ENCODE peak calls at places on chromosomes 11 and 22, in five cellular contexts. D is cardiac fibroblast, J is hepatocyte, L is right lobe of liver, Q is heart right ventricle. S is an unnamed sample.
A peak's percentile ranks its signal among the peaks of the same experiment; 100 is the strongest.

GRCh38 chr11:47986219-47986618 is 5.9 kb downstream of the PTPRJ start:
- DNase-seq in D (no peak), J (no peak), L (no peak), Q (no peak), S (no peak)

GRCh38 chr11:100778386-100778785 is 91.3 kb downstream of the ARHGAP42 start:
- DNase-seq in D (no peak), J (no peak), L (no peak), Q (no peak), S (no peak)

GRCh38 chr22:40898850-40899357 is 37.0 kb upstream of the DNAJB7 start:
- DNase-seq in D (peak; percentile 70), J (peak; percentile 58), L (no peak), Q (no peak), S (no peak)

GRCh38 chr11:86251285-86251830 is 6.8 kb downstream of the EED start:
- DNase-seq in D (no peak), J (no peak), L (no peak), Q (no peak), S (no peak)

GRCh38 chr11:76620471-76620870 is 50.1 kb downstream of the LRRC32 start:
- DNase-seq in D (peak; percentile 93), J (no peak), L (no peak), Q (no peak), S (no peak)

GRCh38 chr11:118088531-118088930 is 1.8 kb upstream of the SMIM35 start:
- DNase-seq in D (no peak), J (no peak), L (peak; percentile 66), Q (peak; percentile 30), S (peak; percentile 80)

GRCh38 chr11:73716153-73717056 is 44.5 kb downstream of the RAB6A start:
- DNase-seq in D (no peak), J (no peak), L (no peak), Q (no peak), S (no peak)

GRCh38 chr11:111066861-111067260 is 178.7 kb upstream of the POU2AF2 start:
- DNase-seq in D (no peak), J (no peak), L (no peak), Q (no peak), S (no peak)

GRCh38 chr11:88384004-88384677 is 46.6 kb upstream of the CTSC start:
- DNase-seq in D (peak; percentile 34), J (no peak), L (no peak), Q (no peak), S (no peak)

GRCh38 chr11:58575377-58576020 is at the start of gene LPXN:
- DNase-seq in D (peak; percentile 8), J (no peak), L (no peak), Q (no peak), S (no peak)

GRCh38 chr11:100827934-100828661 is 141.0 kb downstream of the ARHGAP42 start:
- DNase-seq in D (peak; percentile 35), J (peak; percentile 68), L (no peak), Q (no peak), S (no peak)

GRCh38 chr22:45029501-45029900 is 19.7 kb upstream of the PHF21B start:
- DNase-seq in D (no peak), J (no peak), L (no peak), Q (no peak), S (no peak)

GRCh38 chr11:13668957-13669521 is 571 bp downstream of the FAR1 start:
- DNase-seq in D (peak; percentile 21), J (peak; percentile 55), L (peak; percentile 63), Q (peak; percentile 16), S (peak; percentile 93)

GRCh38 chr11:60672255-60672654 is 27.2 kb upstream of the MS4A8 start:
- DNase-seq in D (no peak), J (no peak), L (no peak), Q (no peak), S (no peak)

GRCh38 chr11:121134758-121135312 is 33.8 kb downstream of the TECTA start:
- DNase-seq in D (no peak), J (peak; percentile 12), L (no peak), Q (no peak), S (no peak)

GRCh38 chr22:46358766-46359165 is 23.3 kb downstream of the TRMU start:
- DNase-seq in D (no peak), J (no peak), L (no peak), Q (no peak), S (peak; percentile 47)

GRCh38 chr22:21719024-21719423 is 16.6 kb downstream of the YPEL1 start:
- DNase-seq in D (no peak), J (no peak), L (no peak), Q (no peak), S (no peak)

GRCh38 chr11:116725434-116726221 is 47.2 kb downstream of the BUD13 start:
- DNase-seq in D (peak; percentile 72), J (no peak), L (peak; percentile 85), Q (no peak), S (peak; percentile 63)

GRCh38 chr11:121889168-121889567 is 226.8 kb downstream of the BLID start:
- DNase-seq in D (no peak), J (no peak), L (no peak), Q (no peak), S (no peak)

GRCh38 chr22:36796629-36797175 is 20.1 kb downstream of the PVALB start:
- DNase-seq in D (no peak), J (no peak), L (no peak), Q (no peak), S (no peak)

GRCh38 chr22:20422965-20423635 is 14.5 kb downstream of the SCARF2 start:
- DNase-seq in D (peak; percentile 56), J (peak; percentile 15), L (peak; percentile 96), Q (peak; percentile 72), S (peak; percentile 70)

GRCh38 chr11:113977701-113978100 is 2.8 kb downstream of the HTR3A start:
- DNase-seq in D (no peak), J (no peak), L (no peak), Q (no peak), S (peak; percentile 82)

GRCh38 chr11:113896156-113896879 is 8.3 kb upstream of the HTR3B start:
- DNase-seq in D (peak; percentile 51), J (peak; percentile 63), L (no peak), Q (no peak), S (no peak)

GRCh38 chr11:95279921-95280861 is 49.2 kb upstream of the SESN3 start:
- DNase-seq in D (peak; percentile 44), J (peak; percentile 30), L (peak; percentile 55), Q (peak; percentile 32), S (no peak)

GRCh38 chr11:206516-207212 is 535 bp downstream of the BET1L start:
- DNase-seq in D (no peak), J (peak; percentile 54), L (peak; percentile 66), Q (no peak), S (peak; percentile 86)

GRCh38 chr22:30905696-30906341 is 62.8 kb downstream of the MORC2 start:
- DNase-seq in D (no peak), J (no peak), L (no peak), Q (no peak), S (no peak)

GRCh38 chr11:127627629-127628462 is 627.3 kb upstream of the KIRREL3 start:
- DNase-seq in D (no peak), J (no peak), L (peak; percentile 79), Q (no peak), S (no peak)

GRCh38 chr11:69587454-69588081 is 53.4 kb upstream of the CCND1 start:
- DNase-seq in D (peak; percentile 9), J (no peak), L (peak; percentile 4), Q (no peak), S (no peak)

GRCh38 chr11:119370486-119371046 is 10.9 kb downstream of the USP2 start:
- DNase-seq in D (no peak), J (peak; percentile 51), L (peak; percentile 87), Q (peak; percentile 72), S (no peak)

GRCh38 chr11:125451400-125452124 is 44.5 kb downstream of the FEZ1 start:
- DNase-seq in D (peak; percentile 61), J (peak; percentile 83), L (no peak), Q (peak; percentile 70), S (no peak)

GRCh38 chr22:50144005-50144614 is 26.4 kb upstream of the PANX2 start:
- DNase-seq in D (no peak), J (no peak), L (no peak), Q (no peak), S (no peak)

DNA sequence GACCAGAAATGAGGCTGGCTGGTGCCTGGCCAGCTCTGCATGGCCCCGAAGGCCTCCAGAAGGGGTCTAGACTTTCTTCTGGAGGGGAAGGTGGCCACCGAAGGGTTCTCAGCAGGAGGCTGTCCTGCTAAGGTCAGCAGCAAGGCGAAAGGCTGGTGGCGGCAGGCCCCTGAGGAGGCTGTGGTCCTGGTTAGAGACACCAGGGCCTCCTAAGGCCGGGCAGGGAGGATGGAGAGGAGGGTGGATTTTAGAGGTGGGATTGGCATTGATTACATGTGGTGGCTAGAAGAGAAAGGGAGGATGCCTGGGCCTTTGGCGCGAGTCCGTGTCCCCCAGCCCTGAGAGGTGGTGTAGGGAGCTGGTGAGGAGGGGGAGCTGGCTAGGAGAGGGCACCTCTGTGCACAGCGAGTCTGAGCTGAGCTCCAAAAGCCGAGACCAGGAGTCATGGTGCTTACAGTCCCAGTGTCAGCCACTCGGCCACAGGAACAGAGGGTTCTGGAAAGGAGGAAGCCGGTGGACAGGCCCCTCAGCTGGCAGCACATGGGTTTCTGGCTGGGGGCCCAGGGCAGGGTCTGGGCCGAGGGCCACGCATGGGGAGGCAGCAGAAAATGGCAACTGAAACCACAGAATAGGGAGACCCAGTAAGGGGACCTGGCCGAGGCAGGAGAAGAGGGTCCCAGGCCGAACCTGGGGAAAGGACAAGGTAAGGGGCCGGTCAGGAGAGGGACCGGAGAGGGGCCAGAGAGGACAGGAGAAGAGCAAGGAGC is 2.5 kb downstream of the FERMT3 start:
- DNase-seq in D (no peak), J (no peak), L (no peak), Q (no peak), S (no peak)
- H3K4me3 ChIP-seq in D (no peak overlapping the region), J (no peak overlapping the region), L (no peak overlapping the region), Q (no peak overlapping the region), S (no peak overlapping the region)

GRCh38 chr11:134048028-134048427 is 20.8 kb upstream of the JAM3 start:
- DNase-seq in D (no peak), J (no peak), L (no peak), Q (no peak), S (no peak)
- H3K4me3 ChIP-seq in D (no peak overlapping the region), J (no peak overlapping the region), L (no peak overlapping the region), Q (peak overlapping the region; percentile 34), S (no peak overlapping the region)

DNA sequence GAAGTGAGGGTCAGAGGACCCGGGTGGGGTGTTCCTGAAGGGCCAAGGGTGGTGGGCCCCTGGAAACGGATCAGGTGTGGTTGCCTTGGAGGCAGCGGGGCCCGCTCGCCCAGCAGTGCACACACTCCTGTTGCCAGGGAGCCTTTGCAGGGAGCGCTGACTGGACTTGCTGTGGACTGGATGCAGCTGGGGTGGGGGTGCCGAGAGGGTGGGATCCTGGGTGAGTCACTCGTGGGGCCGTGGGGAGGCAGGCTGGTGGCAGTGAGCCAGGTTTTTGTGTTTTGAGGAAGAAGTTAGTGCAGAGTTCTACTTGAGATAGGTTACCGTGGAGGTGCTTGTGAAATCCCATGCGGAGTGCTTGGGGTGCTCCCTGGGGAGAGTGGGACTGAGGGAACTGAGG is 1.3 kb downstream of the MRPL23 start:
- DNase-seq in D (no peak), J (no peak), L (no peak), Q (peak; percentile 51), S (peak; percentile 23)
- H3K4me3 ChIP-seq in D (no peak overlapping the region), J (no peak overlapping the region), L (no peak overlapping the region), Q (no peak overlapping the region), S (no peak overlapping the region)

GRCh38 chr11:43556269-43556668 is 124.3 kb upstream of the HSD17B12 start:
- DNase-seq in D (no peak), J (no peak), L (no peak), Q (no peak), S (no peak)
- H3K4me3 ChIP-seq in D (no peak overlapping the region), J (no peak overlapping the region), L (no peak overlapping the region), Q (no peak overlapping the region), S (no peak overlapping the region)

GRCh38 chr11:30585067-30585891 is 874 bp downstream of the MPPED2 start:
- DNase-seq in D (no peak), J (peak; percentile 49), L (peak; percentile 55), Q (peak; percentile 20), S (peak; percentile 64)
- H3K4me3 ChIP-seq in D (peak overlapping the region; percentile 26), J (peak overlapping the region; percentile 92), L (peak overlapping the region; percentile 78), Q (peak overlapping the region; percentile 92), S (peak overlapping the region; percentile 47)